ENCODE peak calls at places on chromosomes 1 and 21, in seven cellular contexts. D is HCT116, E is HepG2, X is K562, G is H1, O is SK-N-SH, Z is GM12878. N is an unnamed sample.

GRCh38 chr21:44382536-44382935 is 29.1 kb downstream of the TRPM2 start:
- DNase-seq in D (no peak), E (no peak), X (peak), G (no peak), O (no peak), Z (no peak), N (no peak)

GRCh38 chr1:201877877-201878339 is 10.8 kb upstream of the SHISA4 start:
- DNase-seq in D (peak), E (peak), X (peak), G (no peak), O (peak), Z (no peak), N (peak)

GRCh38 chr1:5953386-5953785 is 38.8 kb downstream of the NPHP4 start:
- DNase-seq in D (no peak), E (no peak), X (no peak), G (no peak), O (no peak), Z (no peak), N (no peak)

GRCh38 chr1:216458807-216459206 is 35.6 kb upstream of the USH2A start:
- DNase-seq in D (no peak), E (no peak), X (no peak), G (no peak), O (no peak), Z (no peak), N (no peak)

GRCh38 chr1:41404308-41404755 is 43.1 kb downstream of the FOXO6 start:
- DNase-seq in D (no peak), E (no peak), X (no peak), G (no peak), O (peak), Z (no peak), N (no peak)

GRCh38 chr1:91924146-91924545 is 25.1 kb upstream of the BRDT start:
- DNase-seq in D (no peak), E (no peak), X (no peak), G (no peak), O (no peak), Z (no peak), N (no peak)

GRCh38 chr1:27045973-27046558 is 33.4 kb upstream of the TENT5B start:
- DNase-seq in D (peak), E (peak), X (peak), G (peak), O (peak), Z (no peak), N (peak)

GRCh38 chr1:24745711-24746582 is 700 bp downstream of the CLIC4 start:
- DNase-seq in D (no peak), E (no peak), X (peak), G (no peak), O (peak), Z (no peak), N (peak)

GRCh38 chr1:209435654-209436566 is 147.6 kb upstream of the CAMK1G start:
- DNase-seq in D (peak), E (peak), X (peak), G (peak), O (peak), Z (no peak), N (peak)

GRCh38 chr1:93770640-93771039 is 89.0 kb upstream of the BCAR3 start:
- DNase-seq in D (no peak), E (no peak), X (no peak), G (no peak), O (no peak), Z (no peak), N (no peak)

GRCh38 chr1:110647254-110647891 is 27.4 kb downstream of the KCNA3 start:
- DNase-seq in D (no peak), E (no peak), X (no peak), G (no peak), O (no peak), Z (no peak), N (no peak)

GRCh38 chr1:46595127-46595526 is 8.9 kb downstream of the MKNK1 start:
- DNase-seq in D (no peak), E (no peak), X (peak), G (no peak), O (no peak), Z (no peak), N (no peak)

GRCh38 chr1:115329965-115330364 is 8.1 kb downstream of the NGF start:
- DNase-seq in D (no peak), E (no peak), X (no peak), G (no peak), O (no peak), Z (no peak), N (no peak)

GRCh38 chr1:184210048-184210447 is 158.5 kb downstream of the TSEN15 start:
- DNase-seq in D (no peak), E (no peak), X (no peak), G (no peak), O (no peak), Z (no peak), N (no peak)

GRCh38 chr1:58859769-58860455 is 76.1 kb upstream of the JUN start:
- DNase-seq in D (no peak), E (no peak), X (no peak), G (no peak), O (no peak), Z (no peak), N (no peak)
- TF ChIP-seq JUND in D (no peak), E (no peak), X (no peak), G (no peak), O (no peak), Z (no peak), N (no peak)

GRCh38 chr1:69328186-69328585 is 239.5 kb upstream of the LRRC7 start:
- DNase-seq in D (no peak), E (no peak), X (no peak), G (no peak), O (no peak), Z (no peak), N (no peak)
- TF ChIP-seq JUND in D (no peak), E (no peak), X (no peak), G (no peak), O (no peak), Z (no peak), N (no peak)

GRCh38 chr1:177703888-177704446 is 265.9 kb downstream of the SEC16B start:
- DNase-seq in D (no peak), E (no peak), X (no peak), G (no peak), O (no peak), Z (no peak), N (no peak)
- TF ChIP-seq JUND in D (no peak), E (no peak), X (no peak), G (no peak), O (no peak), Z (no peak), N (no peak)

GRCh38 chr1:1540817-1541628 is 599 bp upstream of the TMEM240 start:
- DNase-seq in D (no peak), E (no peak), X (no peak), G (no peak), O (no peak), Z (no peak), N (no peak)

GRCh38 chr1:1540015-1540816 is at the start of gene TMEM240:
- DNase-seq in D (no peak), E (no peak), X (no peak), G (peak), O (peak), Z (no peak), N (no peak)

GRCh38 chr1:1538334-1538733 is 2.1 kb downstream of the TMEM240 start:
- DNase-seq in D (no peak), E (no peak), X (no peak), G (no peak), O (no peak), Z (no peak), N (no peak)

GRCh38 chr1:1538989-1539309 is 1.5 kb downstream of the TMEM240 start:
- DNase-seq in D (no peak), E (no peak), X (no peak), G (no peak), O (no peak), Z (no peak), N (no peak)

DNA sequence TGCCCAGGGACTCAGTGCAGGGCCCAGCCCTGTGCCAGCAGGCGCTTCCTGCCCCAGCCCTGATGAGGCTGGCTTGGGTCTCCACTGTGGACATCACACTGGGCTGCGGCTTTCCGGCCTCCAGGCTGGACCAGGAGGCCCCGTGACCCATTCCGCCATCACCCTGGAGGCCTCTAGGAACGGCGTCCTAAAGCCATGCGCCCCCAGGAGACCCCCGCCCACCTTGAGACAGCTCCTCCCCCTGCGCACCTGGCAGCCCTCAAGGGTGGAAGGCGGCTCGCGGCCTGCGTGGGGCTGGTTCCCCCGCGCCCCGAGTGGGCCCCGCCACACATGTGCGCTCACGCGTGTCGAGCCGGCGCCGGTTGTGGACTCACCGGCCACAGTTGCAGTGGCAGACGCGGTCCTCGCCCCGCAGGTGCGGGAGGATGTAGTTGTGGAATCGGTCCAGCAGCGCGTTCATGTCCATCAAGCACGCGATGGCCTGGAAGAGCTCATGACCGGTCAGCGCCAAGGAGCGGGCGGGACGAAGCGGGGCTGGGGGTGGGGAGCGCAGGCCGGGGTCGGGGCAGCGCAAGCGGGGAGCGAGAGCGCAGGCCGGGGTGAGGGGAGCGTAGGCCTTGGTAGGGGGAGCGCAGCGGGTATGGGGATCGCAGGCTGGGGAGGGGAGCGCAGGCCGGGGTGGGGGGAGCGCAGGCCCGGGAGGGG is 962 bp downstream of the TMEM240 start:
- DNase-seq in D (no peak), E (no peak), X (no peak), G (no peak), O (peak), Z (no peak), N (no peak)
- TF ChIP-seq JUND in D (no peak), E (no peak), X (no peak), G (no peak), O (no peak), Z (no peak), N (no peak)

GRCh38 chr1:15167386-15167785 is 13.8 kb downstream of the TMEM51 start:
- DNase-seq in D (no peak), E (no peak), X (no peak), G (no peak), O (no peak), Z (no peak), N (no peak)

GRCh38 chr1:15170071-15170470 is 16.5 kb downstream of the TMEM51 start:
- DNase-seq in D (no peak), E (no peak), X (no peak), G (no peak), O (no peak), Z (no peak), N (no peak)

GRCh38 chr1:15171271-15171908 is 17.8 kb downstream of the TMEM51 start:
- DNase-seq in D (no peak), E (no peak), X (peak), G (no peak), O (no peak), Z (no peak), N (no peak)

GRCh38 chr1:15172405-15173259 is 19.1 kb downstream of the TMEM51 start:
- DNase-seq in D (no peak), E (peak), X (no peak), G (no peak), O (no peak), Z (no peak), N (no peak)

DNA sequence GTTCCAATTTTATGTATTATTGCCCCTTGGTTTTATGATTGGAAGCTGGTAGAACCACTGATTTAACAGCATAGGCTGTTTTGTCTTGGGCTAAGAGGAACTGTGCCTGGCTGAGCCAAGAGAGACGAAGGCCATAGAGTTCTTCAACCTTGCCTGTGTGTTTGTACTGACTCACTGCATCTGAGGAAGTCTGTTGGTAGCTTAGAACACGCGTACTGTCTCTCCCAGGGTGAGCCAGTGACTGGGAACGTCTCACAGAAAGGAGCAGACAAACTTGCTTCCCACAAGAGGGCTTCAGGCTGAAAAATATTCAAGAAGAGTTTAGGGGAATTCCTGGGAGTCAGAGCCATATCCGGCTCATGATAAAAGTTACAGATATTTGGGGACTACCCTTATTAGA is 14.9 kb downstream of the TMEM51 start:
- DNase-seq in D (no peak), E (no peak), X (no peak), G (no peak), O (no peak), Z (peak), N (no peak)
- TF ChIP-seq JUND in D (no peak), E (no peak), X (no peak), G (no peak), O (peak), Z (no peak), N (no peak)

GRCh38 chr1:25797939-25798338 is 2.1 kb upstream of the SELENON start:
- DNase-seq in D (no peak), E (peak), X (peak), G (no peak), O (peak), Z (no peak), N (no peak)
- TF ChIP-seq JUND in D (no peak), E (no peak), X (no peak), G (no peak), O (no peak), Z (no peak), N (no peak)

GRCh38 chr1:109579044-109579443 is 30.6 kb downstream of the GNAI3 start:
- DNase-seq in D (no peak), E (no peak), X (no peak), G (no peak), O (no peak), Z (no peak), N (no peak)
- TF ChIP-seq JUND in D (no peak), E (no peak), X (no peak), G (no peak), O (no peak), Z (no peak), N (no peak)

N was measured in T47D.